ENCODE peak calls at places on chromosomes 13 and 19, in seven cellular contexts. I is DMS53; W is AG04449; V is progenitor cell of endocrine pancreas; K is NCI-H345; A is activated CD8-positive, alpha-beta memory T cell treated with anti-CD3 and anti-CD28 coated beads, Interleukin-2, amount 50 U/mL, for 48 hours; B is fibroblast of mammary gland. C is an unnamed sample.

GRCh38 chr13:52344108-52344507 is 61.9 kb downstream of the THSD1 start:
- DNase-seq in A (no peak), B (peak), W (no peak), I (no peak), V (no peak), K (no peak), C (no peak)

GRCh38 chr19:611506-611869 is 21.8 kb downstream of the HCN2 start:
- DNase-seq in K (no peak), W (peak), B (peak), V (no peak), I (no peak), A (peak), C (no peak)

GRCh38 chr19:2148482-2149135 is 2.8 kb downstream of the AP3D1 start:
- DNase-seq in K (no peak), A (no peak), W (no peak), I (no peak), B (no peak), V (no peak), C (peak)

GRCh38 chr13:46992383-46992952 is 95.6 kb upstream of the HTR2A start:
- DNase-seq in I (peak), B (peak), K (no peak), V (no peak), A (no peak), W (no peak), C (no peak)

GRCh38 chr13:38255600-38255999 is 94.1 kb upstream of the UFM1 start:
- DNase-seq in I (no peak), W (no peak), B (no peak), A (no peak), V (no peak), K (no peak), C (no peak)

GRCh38 chr13:113969973-113970611 is 3.8 kb downstream of the C13orf46 start:
- DNase-seq in A (no peak), I (no peak), K (no peak), B (no peak), W (no peak), V (no peak), C (no peak)

GRCh38 chr19:58346961-58347929 is 6.0 kb downstream of the A1BG start:
- DNase-seq in I (peak), W (no peak), B (peak), K (peak), V (peak), A (peak), C (no peak)

GRCh38 chr19:489418-490196 is 6.7 kb upstream of the MADCAM1 start:
- DNase-seq in W (no peak), K (no peak), V (no peak), I (peak), A (no peak), B (peak), C (peak)

GRCh38 chr13:43597599-43597945 is 189.2 kb downstream of the ENOX1 start:
- DNase-seq in A (no peak), K (no peak), B (no peak), V (no peak), I (no peak), W (no peak), C (no peak)

GRCh38 chr19:2796659-2797266 is 11.5 kb downstream of the THOP1 start:
- DNase-seq in B (no peak), A (no peak), W (no peak), K (no peak), I (no peak), V (no peak), C (no peak)

GRCh38 chr19:14161305-14161704 is 24.9 kb upstream of the ASF1B start:
- DNase-seq in W (no peak), A (no peak), V (no peak), B (no peak), K (no peak), I (no peak), C (no peak)

GRCh38 chr13:90415902-90416301 is 931.6 kb upstream of the MIR17HG start:
- DNase-seq in W (no peak), B (no peak), V (no peak), I (no peak), K (no peak), A (no peak), C (no peak)

GRCh38 chr13:113091211-113091771 is 14.3 kb upstream of the F7 start:
- DNase-seq in I (no peak), K (no peak), A (no peak), W (no peak), V (no peak), B (no peak), C (no peak)

GRCh38 chr13:54859827-54860226 is 1831.2 kb downstream of the OLFM4 start:
- DNase-seq in V (no peak), K (no peak), B (no peak), A (no peak), W (no peak), I (no peak), C (no peak)

GRCh38 chr19:8609210-8610040 is 1.1 kb downstream of the ADAMTS10 start:
- DNase-seq in B (peak), W (no peak), K (no peak), V (peak), I (no peak), A (peak), C (peak)

GRCh38 chr19:6459356-6460098 is at the start of gene SLC25A23:
- DNase-seq in A (peak), I (peak), K (peak), W (no peak), V (peak), B (peak), C (peak)

GRCh38 chr19:16668176-16668575 is 7.2 kb downstream of the TMEM38A start:
- DNase-seq in K (no peak), V (no peak), W (no peak), I (no peak), A (no peak), B (no peak), C (no peak)

GRCh38 chr13:45206340-45206739 is 5.5 kb upstream of the KCTD4 start:
- DNase-seq in K (no peak), A (no peak), W (peak), I (no peak), B (peak), V (no peak), C (no peak)

GRCh38 chr19:17720487-17720839 is 1.2 kb downstream of the MAP1S start:
- DNase-seq in V (no peak), B (no peak), K (no peak), I (no peak), W (no peak), A (no peak), C (no peak)

GRCh38 chr13:67168384-67168783 is 61.8 kb downstream of the PCDH9 start:
- DNase-seq in W (no peak), K (no peak), A (no peak), V (no peak), I (no peak), B (no peak), C (no peak)

GRCh38 chr19:2587001-2587719 is 111.2 kb downstream of the GADD45B start:
- DNase-seq in W (no peak), I (no peak), A (no peak), B (no peak), K (no peak), V (no peak), C (no peak)

GRCh38 chr19:49058592-49058991 is 1.0 kb upstream of the CGB7 start:
- DNase-seq in B (peak), K (no peak), A (no peak), I (peak), W (no peak), V (no peak), C (peak)

GRCh38 chr19:41910240-41910991 is 17.8 kb downstream of the ERFL start:
- DNase-seq in B (no peak), I (no peak), W (no peak), K (no peak), V (no peak), A (no peak), C (no peak)

GRCh38 chr19:3250675-3251074 is 26.2 kb downstream of the CELF5 start:
- DNase-seq in A (peak), V (no peak), I (peak), K (no peak), W (no peak), B (peak), C (no peak)

GRCh38 chr19:18282021-18282787 is 782 bp upstream of the JUND start:
- DNase-seq in V (no peak), K (no peak), I (peak), W (no peak), A (peak), B (peak), C (no peak)

GRCh38 chr13:52034616-52035226 is 10.2 kb downstream of the UTP14C start:
- DNase-seq in W (no peak), I (peak), A (no peak), B (no peak), K (peak), V (no peak), C (no peak)

GRCh38 chr19:58154287-58154678 is 3.7 kb upstream of the ZNF329 start:
- DNase-seq in W (no peak), B (peak), A (peak), V (no peak), I (peak), K (no peak), C (no peak)

GRCh38 chr19:44847144-44848035 is 1.3 kb downstream of the NECTIN2 start:
- DNase-seq in K (peak), A (peak), I (peak), W (no peak), B (peak), V (peak), C (no peak)

GRCh38 chr19:16587031-16588023 is 15.1 kb upstream of the SLC35E1 start:
- DNase-seq in A (peak), I (no peak), W (peak), B (peak), V (no peak), K (no peak), C (no peak)

GRCh38 chr13:46606915-46607413 is 54.0 kb downstream of the LRCH1 start:
- DNase-seq in I (no peak), W (no peak), B (no peak), A (no peak), V (no peak), K (no peak), C (no peak)

GRCh38 chr13:76825415-76825814 is 60.8 kb downstream of the KCTD12 start:
- DNase-seq in B (no peak), W (no peak), V (no peak), I (no peak), A (no peak), K (no peak), C (no peak)

GRCh38 chr19:54959840-54960239 is 6.3 kb upstream of the NLRP2 start:
- DNase-seq in V (no peak), W (no peak), K (no peak), A (no peak), I (no peak), B (no peak), C (no peak)

GRCh38 chr19:39160523-39160861 is 34.9 kb downstream of the PAK4 start:
- DNase-seq in B (peak), I (no peak), K (no peak), V (no peak), A (no peak), W (no peak), C (no peak)

GRCh38 chr13:57739791-57740190 is 108.2 kb downstream of the PCDH17 start:
- DNase-seq in A (no peak), K (no peak), W (no peak), B (no peak), V (no peak), I (no peak), C (no peak)

C was measured in 8988T.